ENCODE peak calls at places on chromosomes 13 and 19, in six cellular contexts. X is fibroblast of villous mesenchyme, N is psoas muscle, R is choroid plexus epithelial cell, I is sigmoid colon, Y is GM06990. T is an unnamed sample.

GRCh38 chr19:7670150-7670784 is 1.4 kb downstream of the RETN start:
- DNase-seq in X (no peak), N (no peak), R (no peak), I (no peak), Y (no peak), T (no peak)

GRCh38 chr13:106507560-106508274 is 27.7 kb downstream of the EFNB2 start:
- DNase-seq in X (peak), N (no peak), R (peak), I (no peak), Y (no peak), T (no peak)

GRCh38 chr13:73412933-73413332 is 354.1 kb downstream of the KLF5 start:
- DNase-seq in X (no peak), N (no peak), R (no peak), I (no peak), Y (no peak), T (no peak)

GRCh38 chr19:54724644-54725043 is 402 bp downstream of the KIR3DL3 start:
- DNase-seq in X (no peak), N (no peak), R (no peak), I (no peak), Y (no peak), T (no peak)

GRCh38 chr19:5081441-5082161 is 112.7 kb downstream of the KDM4B start:
- DNase-seq in X (no peak), N (peak), R (no peak), I (no peak), Y (no peak), T (no peak)

GRCh38 chr19:53424968-53425597 is 6.7 kb upstream of the ZNF761 start:
- DNase-seq in X (peak), N (peak), R (peak), I (peak), Y (peak), T (peak)

GRCh38 chr13:97459215-97459772 is 25.3 kb downstream of the RAP2A start:
- DNase-seq in X (no peak), N (no peak), R (no peak), I (no peak), Y (peak), T (no peak)

GRCh38 chr13:86559915-86560314 is 760.7 kb upstream of the SLITRK6 start:
- DNase-seq in X (no peak), N (no peak), R (no peak), I (no peak), Y (no peak), T (no peak)

GRCh38 chr13:20672772-20673171 is 30.7 kb upstream of the IL17D start:
- DNase-seq in X (peak), N (no peak), R (peak), I (no peak), Y (no peak), T (no peak)

GRCh38 chr13:101309014-101309619 is 107.2 kb downstream of the NALCN start:
- DNase-seq in X (peak), N (no peak), R (peak), I (no peak), Y (no peak), T (no peak)

GRCh38 chr19:41994994-41995958 is 1.2 kb upstream of the ATP1A3 start:
- DNase-seq in X (no peak), N (no peak), R (no peak), I (no peak), Y (no peak), T (no peak)

GRCh38 chr19:56109216-56109615 is 11.9 kb downstream of the ZNF787 start:
- DNase-seq in X (peak), N (no peak), R (peak), I (no peak), Y (no peak), T (no peak)

GRCh38 chr19:44512326-44513298 is 12.3 kb upstream of the ZNF180 start:
- DNase-seq in X (peak), N (no peak), R (peak), I (no peak), Y (no peak), T (no peak)

GRCh38 chr13:114119196-114119595 is 13.2 kb downstream of the RASA3 start:
- DNase-seq in X (peak), N (peak), R (peak), I (no peak), Y (no peak), T (no peak)

GRCh38 chr13:68996671-68997030 is 1111.0 kb upstream of the ATXN8OS start:
- DNase-seq in X (no peak), N (no peak), R (no peak), I (no peak), Y (no peak), T (no peak)

GRCh38 chr13:67277581-67277980 is 47.4 kb upstream of the PCDH9 start:
- DNase-seq in X (no peak), N (no peak), R (no peak), I (no peak), Y (no peak), T (no peak)

GRCh38 chr13:91181892-91182291 is 165.6 kb upstream of the MIR17HG start:
- DNase-seq in X (no peak), N (no peak), R (no peak), I (no peak), Y (no peak), T (no peak)

GRCh38 chr19:32873560-32873959 is 4.0 kb upstream of the SLC7A9 start:
- DNase-seq in X (no peak), N (no peak), R (no peak), I (no peak), Y (no peak), T (no peak)

GRCh38 chr19:1169921-1170885 is 3.9 kb downstream of the SBNO2 start:
- DNase-seq in X (peak), N (peak), R (no peak), I (peak), Y (no peak), T (no peak)

GRCh38 chr13:19967619-19968018 is 9.1 kb downstream of the ZMYM2 start:
- DNase-seq in X (no peak), N (no peak), R (peak), I (no peak), Y (peak), T (no peak)

GRCh38 chr13:75836441-75836840 is 200.3 kb downstream of the LMO7 start:
- DNase-seq in X (no peak), N (no peak), R (no peak), I (no peak), Y (no peak), T (no peak)

GRCh38 chr19:6150289-6150688 is 14.8 kb downstream of the ACSBG2 start:
- DNase-seq in X (peak), N (no peak), R (no peak), I (no peak), Y (no peak), T (no peak)

GRCh38 chr19:22144394-22144793 is 52.4 kb downstream of the ZNF676 start:
- DNase-seq in X (peak), N (no peak), R (peak), I (no peak), Y (no peak), T (no peak)

GRCh38 chr13:109496216-109496615 is 290.2 kb downstream of the IRS2 start:
- DNase-seq in X (no peak), N (no peak), R (no peak), I (no peak), Y (no peak), T (no peak)

GRCh38 chr13:98157188-98157587 is 14.3 kb downstream of the FARP1 start:
- DNase-seq in X (no peak), N (no peak), R (no peak), I (no peak), Y (no peak), T (no peak)

GRCh38 chr19:41705393-41706174 is 2.8 kb upstream of the CEACAM5 start:
- DNase-seq in X (peak), N (no peak), R (peak), I (no peak), Y (no peak), T (no peak)

GRCh38 chr19:37333457-37333856 is 37.4 kb upstream of the ZNF527 start:
- DNase-seq in X (no peak), N (no peak), R (no peak), I (no peak), Y (no peak), T (no peak)

GRCh38 chr13:99955107-99955746 is 16.3 kb downstream of the ZIC5 start:
- DNase-seq in X (no peak), N (no peak), R (no peak), I (no peak), Y (no peak), T (no peak)

GRCh38 chr19:17530586-17530985 is 19.1 kb downstream of the PGLS start:
- DNase-seq in X (no peak), N (no peak), R (peak), I (no peak), Y (no peak), T (no peak)

GRCh38 chr19:35318679-35319448 is 10.1 kb upstream of the CD22 start:
- DNase-seq in X (peak), N (peak), R (peak), I (peak), Y (no peak), T (no peak)

GRCh38 chr13:105928901-105929300 is 606.6 kb downstream of the EFNB2 start:
- DNase-seq in X (no peak), N (no peak), R (no peak), I (no peak), Y (no peak), T (no peak)

GRCh38 chr13:47548294-47548825 is 452.7 kb downstream of the SUCLA2 start:
- DNase-seq in X (peak), N (no peak), R (no peak), I (no peak), Y (no peak), T (no peak)

GRCh38 chr13:42553098-42554046 is 20.6 kb upstream of the TNFSF11 start:
- DNase-seq in X (peak), N (no peak), R (peak), I (no peak), Y (no peak), T (no peak)

GRCh38 chr13:93280688-93281087 is 54.1 kb downstream of the GPC6 start:
- DNase-seq in X (no peak), N (no peak), R (no peak), I (no peak), Y (no peak), T (no peak)

GRCh38 chr19:12346896-12347295 is 13.5 kb upstream of the ZNF563 start:
- DNase-seq in X (no peak), N (no peak), R (no peak), I (no peak), Y (no peak), T (no peak)
- TF ChIP-seq CTCF in X (no peak), N (no peak), R (no peak), I (no peak), Y (no peak), T (no peak)

GRCh38 chr19:46076031-46076880 is 35.5 kb upstream of the IGFL4 start:
- DNase-seq in X (no peak), N (no peak), R (no peak), I (no peak), Y (no peak), T (no peak)
- TF ChIP-seq CTCF in X (no peak), N (no peak), R (no peak), I (no peak), Y (no peak), T (no peak)

GRCh38 chr19:30647891-30648290 is 275.7 kb downstream of the ZNF536 start:
- DNase-seq in X (no peak), N (no peak), R (no peak), I (no peak), Y (no peak), T (no peak)
- TF ChIP-seq CTCF in X (no peak), N (no peak), R (no peak), I (no peak), Y (no peak), T (no peak)

DNA sequence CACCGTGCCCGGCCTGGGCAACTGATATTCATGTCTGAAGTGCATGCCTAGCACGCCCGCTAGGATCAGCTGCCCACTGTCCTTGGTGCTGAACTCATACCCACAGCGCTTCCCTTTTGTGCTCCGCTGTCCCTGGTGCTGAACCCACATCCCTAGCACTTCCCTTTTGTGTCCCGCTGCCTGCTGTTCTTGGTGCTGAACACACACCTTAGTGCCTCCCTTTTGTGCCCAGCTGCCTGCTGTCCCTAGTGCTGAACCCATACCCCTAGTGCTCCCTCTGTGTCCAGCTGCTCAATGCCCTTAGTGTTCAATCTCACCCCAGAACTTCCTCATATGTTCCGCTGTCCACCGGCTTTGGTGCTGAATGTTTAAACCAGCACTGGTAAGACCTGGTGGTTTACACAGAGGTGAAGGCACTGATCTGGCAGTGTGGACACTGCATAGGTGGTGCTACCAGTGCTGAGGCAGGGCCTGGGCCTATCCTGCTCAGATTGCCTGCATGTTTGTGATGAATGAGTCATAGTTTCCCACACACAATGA is 26.3 kb upstream of the SIGLEC11 start:
- DNase-seq in X (peak), N (peak), R (peak), I (peak), Y (peak), T (peak)
- TF ChIP-seq CTCF in X (peak), N (no peak), R (peak), I (no peak), Y (no peak), T (no peak)

GRCh38 chr19:29666634-29667389 is 1.6 kb downstream of the PLEKHF1 start:
- DNase-seq in X (peak), N (peak), R (peak), I (peak), Y (no peak), T (no peak)

GRCh38 chr19:29665826-29666633 is 769 bp downstream of the PLEKHF1 start:
- DNase-seq in X (peak), N (peak), R (no peak), I (peak), Y (no peak), T (no peak)

GRCh38 chr19:29664753-29665214 is 477 bp upstream of the PLEKHF1 start:
- DNase-seq in X (no peak), N (no peak), R (no peak), I (no peak), Y (no peak), T (no peak)

GRCh38 chr19:29663861-29664752 is 1.2 kb upstream of the PLEKHF1 start:
- DNase-seq in X (peak), N (no peak), R (peak), I (peak), Y (no peak), T (no peak)

DNA sequence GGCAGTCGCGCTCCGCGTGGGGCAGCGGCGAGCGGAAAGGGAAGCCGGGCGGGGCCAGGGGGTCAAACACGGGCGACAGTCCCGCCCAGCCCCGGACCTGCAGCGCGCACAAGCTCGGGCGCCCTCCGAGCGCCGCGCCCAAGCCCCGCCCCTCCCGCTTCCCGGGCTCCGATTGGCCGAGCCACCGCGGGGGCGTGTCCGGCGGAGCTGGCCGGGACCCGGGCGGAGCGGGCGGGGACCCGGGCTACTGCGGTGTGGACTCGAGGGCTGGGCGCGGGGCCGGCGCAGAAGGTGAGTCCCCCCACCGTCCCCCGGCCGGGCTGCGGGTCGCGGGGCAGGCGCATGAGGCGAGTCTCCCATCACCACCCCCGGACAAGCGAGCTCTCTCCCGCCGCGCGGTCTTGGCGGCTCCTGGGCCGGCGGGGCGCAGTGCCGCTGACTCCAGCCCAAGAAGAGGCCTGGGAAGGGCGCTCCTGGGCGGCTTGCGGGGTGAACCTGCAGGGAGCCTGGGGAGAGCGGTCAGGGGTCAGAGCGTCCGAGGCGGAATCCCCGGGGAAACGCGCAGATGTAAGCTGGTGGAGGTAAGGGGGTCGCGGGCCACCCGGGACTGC is at the start of gene PLEKHF1:
- DNase-seq in X (peak), N (peak), R (peak), I (peak), Y (peak), T (peak)
- TF ChIP-seq CTCF in X (no peak), N (no peak), R (no peak), I (no peak), Y (no peak), T (no peak)

GRCh38 chr13:65964672-65965071 is 1265.5 kb downstream of the PCDH9 start:
- DNase-seq in X (no peak), N (no peak), R (no peak), I (no peak), Y (no peak), T (no peak)

GRCh38 chr13:65971541-65971940 is 1258.6 kb downstream of the PCDH9 start:
- DNase-seq in X (no peak), N (no peak), R (no peak), I (no peak), Y (no peak), T (no peak)

GRCh38 chr13:65965496-65965895 is 1264.6 kb downstream of the PCDH9 start:
- DNase-seq in X (peak), N (no peak), R (peak), I (no peak), Y (no peak), T (no peak)

DNA sequence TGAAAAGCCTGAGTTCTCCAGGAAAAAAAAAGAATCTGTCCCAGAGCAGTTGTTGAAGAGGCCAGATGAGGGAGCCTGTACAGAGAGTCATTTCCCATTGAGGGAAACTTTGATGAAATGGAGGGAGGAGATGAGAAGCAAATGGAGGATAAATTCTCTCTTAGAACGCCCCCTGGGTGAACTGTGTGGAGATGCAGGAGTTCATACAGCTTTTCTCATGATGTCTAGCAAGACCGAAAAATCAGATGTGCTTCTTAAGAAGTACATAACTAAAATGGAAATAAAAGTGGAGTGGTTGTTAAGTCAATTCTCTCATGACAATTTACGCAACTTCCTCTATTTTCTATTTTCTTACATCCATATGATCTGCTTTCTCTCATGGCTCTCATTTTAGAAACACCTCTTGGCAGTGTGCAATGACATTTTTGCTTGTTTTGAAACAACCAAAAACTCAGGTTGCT is 1263.1 kb downstream of the PCDH9 start:
- DNase-seq in X (peak), N (no peak), R (peak), I (no peak), Y (no peak), T (no peak)
- TF ChIP-seq CTCF in X (peak), N (no peak), R (peak), I (no peak), Y (no peak), T (no peak)

DNA sequence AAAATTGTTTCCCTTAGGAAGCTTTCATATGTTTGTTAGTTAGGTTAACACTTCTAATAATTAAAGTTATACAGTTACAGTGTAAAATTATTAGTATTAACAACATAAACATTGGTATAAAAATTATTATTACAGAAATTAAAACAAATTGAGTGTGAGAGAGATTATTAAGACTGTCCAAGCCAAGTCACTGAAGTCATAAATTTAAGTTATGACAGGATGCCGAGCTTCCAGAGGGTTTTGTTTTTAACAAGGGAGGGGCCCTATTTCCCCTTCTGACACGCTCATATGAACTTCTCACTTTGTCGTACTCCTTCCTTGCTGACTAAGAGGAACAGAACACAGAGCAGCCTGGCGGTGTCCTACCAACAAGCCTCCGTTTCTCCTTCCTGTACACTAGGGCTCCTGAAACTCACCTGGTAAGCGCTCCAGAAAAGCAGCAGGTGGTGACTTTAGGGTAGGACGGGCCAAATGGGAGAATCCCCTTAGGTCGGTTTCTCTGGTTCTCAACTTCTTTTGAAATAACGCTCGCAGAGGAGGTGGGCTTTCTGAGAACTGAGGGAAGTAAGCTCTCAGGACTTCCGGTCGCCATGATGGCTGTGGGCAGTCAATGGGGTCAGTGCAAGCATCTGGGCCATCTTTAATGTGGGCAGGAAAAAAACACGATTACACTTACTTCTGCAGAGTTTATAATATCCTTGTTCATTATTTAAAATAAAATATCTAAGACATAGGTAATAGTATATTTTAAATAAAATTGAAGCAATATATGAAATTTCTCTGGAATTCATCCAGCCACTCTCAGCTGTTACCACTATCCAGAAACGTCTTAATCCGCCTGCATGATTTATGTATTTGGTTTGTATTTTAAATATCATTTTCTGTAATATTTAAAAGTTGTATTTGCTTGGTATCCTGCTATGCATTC is at the start of gene CARD8:
- DNase-seq in X (peak), N (peak), R (peak), I (peak), Y (peak), T (peak)
- TF ChIP-seq CTCF in X (peak), N (no peak), R (peak), I (peak), Y (no peak), T (no peak)

GRCh38 chr19:47508721-47509120 is 6.1 kb downstream of the NAPA start:
- DNase-seq in X (no peak), N (no peak), R (no peak), I (no peak), Y (no peak), T (no peak)

GRCh38 chr19:47506459-47506858 is 8.4 kb downstream of the NAPA start:
- DNase-seq in X (no peak), N (peak), R (no peak), I (no peak), Y (no peak), T (no peak)

GRCh38 chr19:47507031-47507430 is 7.8 kb downstream of the NAPA start:
- DNase-seq in X (no peak), N (peak), R (no peak), I (no peak), Y (no peak), T (no peak)

GRCh38 chr19:47509170-47509847 is 5.6 kb downstream of the NAPA start:
- DNase-seq in X (no peak), N (no peak), R (no peak), I (no peak), Y (no peak), T (no peak)

GRCh38 chr19:47507924-47508553 is 6.8 kb downstream of the NAPA start:
- DNase-seq in X (no peak), N (no peak), R (peak), I (no peak), Y (no peak), T (no peak)
- TF ChIP-seq CTCF in X (no peak), N (no peak), R (no peak), I (no peak), Y (no peak), T (no peak)